ENCODE peak calls at places on chromosomes 12 and 14, in six cellular contexts. M, A, Y, I, T and B are unnamed samples.

GRCh38 chr12:38138225-38139221 is 178.1 kb upstream of the ALG10B start:
- DNase-seq in A (peak; percentile 69), T (peak; percentile 80), I (peak; percentile 77), M (peak; percentile 56), Y (peak; percentile 69), B (peak; percentile 68)

GRCh38 chr14:49677643-49678042 is 10.4 kb downstream of the POLE2 start:
- DNase-seq in M (no peak), Y (no peak), A (no peak), T (no peak), I (no peak), B (no peak)

GRCh38 chr12:30805959-30806358 is 51.2 kb upstream of the CAPRIN2 start:
- DNase-seq in A (no peak), M (no peak), T (no peak), Y (no peak), I (no peak), B (no peak)

GRCh38 chr12:74401035-74401434 is 136.6 kb upstream of the ATXN7L3B start:
- DNase-seq in M (no peak), T (no peak), Y (no peak), A (no peak), I (no peak), B (no peak)

GRCh38 chr14:96567289-96567899 is 65.2 kb downstream of the PAPOLA start:
- DNase-seq in A (no peak), M (peak; percentile 49), T (no peak), Y (no peak), I (peak; percentile 60), B (peak; percentile 25)

GRCh38 chr14:104517426-104517825 is 62.1 kb upstream of the C14orf180 start:
- DNase-seq in M (no peak), Y (no peak), T (peak; percentile 21), A (no peak), I (no peak), B (no peak)

GRCh38 chr14:33590891-33591630 is 359.8 kb downstream of the EGLN3 start:
- DNase-seq in I (no peak), M (no peak), A (no peak), T (no peak), Y (no peak), B (peak; percentile 81)

GRCh38 chr12:38919191-38919590 is 13.8 kb upstream of the CPNE8 start:
- DNase-seq in M (no peak), T (no peak), I (peak; percentile 31), A (peak; percentile 82), Y (no peak), B (no peak)

GRCh38 chr12:88471641-88472040 is 108.6 kb downstream of the KITLG start:
- DNase-seq in A (peak; percentile 25), I (peak; percentile 64), M (peak; percentile 32), T (no peak), Y (no peak), B (peak; percentile 85)

GRCh38 chr12:58922849-58923248 is 2.5 kb upstream of the LRIG3 start:
- DNase-seq in M (no peak), Y (no peak), T (no peak), A (no peak), I (peak; percentile 75), B (peak; percentile 87)

GRCh38 chr12:117845271-117845904 is 123.4 kb downstream of the KSR2 start:
- DNase-seq in Y (no peak), M (no peak), T (no peak), I (no peak), A (no peak), B (no peak)

GRCh38 chr12:10115890-10116289 is 14.1 kb downstream of the CLEC7A start:
- DNase-seq in T (no peak), M (peak; percentile 38), Y (no peak), A (no peak), I (no peak), B (no peak)

GRCh38 chr12:49357099-49357678 is 10.1 kb upstream of the SPATS2 start:
- DNase-seq in Y (no peak), T (no peak), I (peak; percentile 95), A (no peak), M (peak; percentile 69), B (peak; percentile 51)

GRCh38 chr12:109753054-109753401 is 39.4 kb downstream of the FAM222A start:
- DNase-seq in M (no peak), Y (peak; percentile 36), T (no peak), I (no peak), A (no peak), B (no peak)

GRCh38 chr12:51705450-51705849 is 114.4 kb downstream of the SCN8A start:
- DNase-seq in A (no peak), Y (no peak), T (no peak), M (no peak), I (peak; percentile 39), B (peak; percentile 20)

GRCh38 chr12:51635371-51635770 is 44.3 kb downstream of the SCN8A start:
- DNase-seq in M (no peak), I (no peak), T (no peak), A (peak; percentile 5), Y (no peak), B (no peak)

GRCh38 chr12:45348986-45349385 is 133.1 kb downstream of the ANO6 start:
- DNase-seq in I (no peak), T (no peak), M (no peak), A (no peak), Y (no peak), B (no peak)

GRCh38 chr14:105331575-105332351 is 17.2 kb downstream of the PACS2 start:
- DNase-seq in T (no peak), A (no peak), I (no peak), M (no peak), Y (no peak), B (no peak)

GRCh38 chr14:60760648-60761364 is 26.2 kb downstream of the MNAT1 start:
- DNase-seq in I (no peak), T (no peak), A (peak; percentile 83), Y (no peak), M (no peak), B (no peak)

GRCh38 chr14:93736378-93737014 is 51.8 kb downstream of the PRIMA1 start:
- DNase-seq in T (no peak), Y (no peak), I (no peak), A (no peak), M (no peak), B (no peak)

GRCh38 chr12:53713516-53713915 is 13.7 kb downstream of the CALCOCO1 start:
- DNase-seq in Y (no peak), I (no peak), T (no peak), M (no peak), A (no peak), B (no peak)

GRCh38 chr12:116544656-116545055 is 14.5 kb upstream of the MAP1LC3B2 start:
- DNase-seq in A (no peak), M (no peak), Y (no peak), I (no peak), T (no peak), B (no peak)

GRCh38 chr14:75254381-75254821 is 24.2 kb upstream of the FOS start:
- DNase-seq in T (no peak), Y (peak; percentile 91), A (peak; percentile 91), I (no peak), M (no peak), B (no peak)

GRCh38 chr12:103580026-103580425 is 7.0 kb upstream of the STAB2 start:
- DNase-seq in M (no peak), Y (no peak), A (peak; percentile 26), T (no peak), I (no peak), B (no peak)

GRCh38 chr12:93785262-93786010 is 108.3 kb downstream of the CRADD start:
- DNase-seq in I (peak; percentile 98), Y (no peak), A (peak; percentile 92), T (peak; percentile 85), M (peak; percentile 94), B (peak; percentile 98)

GRCh38 chr12:81297606-81298005 is 219.7 kb downstream of the ACSS3 start:
- DNase-seq in I (no peak), T (no peak), M (no peak), Y (no peak), A (no peak), B (peak; percentile 85)

GRCh38 chr12:102023343-102023930 is 38.4 kb downstream of the WASHC3 start:
- DNase-seq in I (peak; percentile 46), T (no peak), Y (no peak), A (no peak), M (peak; percentile 64), B (peak; percentile 46)

GRCh38 chr14:98548071-98548686 is 723.8 kb downstream of the BCL11B start:
- DNase-seq in T (no peak), M (no peak), I (no peak), Y (no peak), A (no peak), B (no peak)

GRCh38 chr14:99462211-99462610 is 18.4 kb downstream of the SETD3 start:
- DNase-seq in Y (no peak), A (no peak), M (no peak), T (no peak), I (no peak), B (peak; percentile 26)

GRCh38 chr12:115324949-115325638 is 641.1 kb upstream of the TBX3 start:
- DNase-seq in A (no peak), Y (no peak), I (no peak), T (no peak), M (peak; percentile 71), B (peak; percentile 42)

GRCh38 chr14:77181603-77182437 is at the start of gene TMEM63C:
- DNase-seq in I (no peak), M (no peak), A (peak; percentile 86), T (peak; percentile 16), Y (no peak), B (no peak)

GRCh38 chr12:10212623-10213131 is at the start of gene GABARAPL1:
- DNase-seq in M (peak; percentile 93), T (peak; percentile 93), I (peak; percentile 89), Y (peak; percentile 93), A (peak; percentile 79), B (peak; percentile 76)

GRCh38 chr14:101962503-101962874 is 1.9 kb upstream of the DYNC1H1 start:
- DNase-seq in M (peak; percentile 93), Y (peak; percentile 67), A (peak; percentile 64), I (peak; percentile 93), T (no peak), B (peak; percentile 92)

GRCh38 chr12:89245090-89245489 is 107.2 kb downstream of the DUSP6 start:
- DNase-seq in M (peak; percentile 65), Y (no peak), T (no peak), I (peak; percentile 47), A (no peak), B (peak; percentile 25)

GRCh38 chr12:79983969-79984629 is 49.2 kb upstream of the PPP1R12A start:
- DNase-seq in T (no peak), I (peak; percentile 29), A (peak; percentile 37), M (peak; percentile 16), Y (no peak), B (peak; percentile 89)

GRCh38 chr12:52203126-52203921 is 11.5 kb upstream of the KRT80 start:
- DNase-seq in I (peak; percentile 80), A (no peak), T (peak; percentile 78), M (peak; percentile 68), Y (no peak), B (peak; percentile 88)